ENCODE peak calls at places on chromosomes 4 and X, in ten cellular contexts. L is Calu3, W is fibroblast of pulmonary artery, R is GM20000, G is upper lobe of right lung, D is astrocyte of the cerebellum, N is activated B cell treated with CpG ODN at 0.5 μM for 24 hours, P is neural progenitor cell, J is fibroblast of lung, K is keratinocyte. T is an unnamed sample.

GRCh38 chrX:44225667-44226066 is 117.8 kb downstream of the EFHC2 start:
- DNase-seq in N (no peak), L (no peak), P (no peak), J (no peak), R (no peak), W (no peak), K (no peak), D (no peak), G (no peak), T (no peak)

GRCh38 chrX:69317721-69318120 is 152.5 kb upstream of the PJA1 start:
- DNase-seq in L (no peak), W (no peak), N (no peak), D (no peak), P (no peak), G (no peak), R (no peak), J (no peak), K (no peak), T (no peak)

GRCh38 chrX:141960573-141960972 is 56.9 kb downstream of the MAGEC1 start:
- DNase-seq in J (no peak), N (no peak), R (no peak), W (no peak), D (no peak), P (no peak), K (no peak), L (no peak), G (no peak), T (no peak)

GRCh38 chr4:88517825-88518224 is 5.8 kb downstream of the PYURF start:
- DNase-seq in G (no peak), K (no peak), L (no peak), N (no peak), D (no peak), R (no peak), P (no peak), W (no peak), J (no peak), T (no peak)

GRCh38 chr4:3248811-3249661 is at the start of gene MSANTD1:
- DNase-seq in R (no peak), D (no peak), J (peak), N (no peak), L (no peak), W (peak), P (peak), K (no peak), G (no peak), T (no peak)

GRCh38 chr4:88742561-88742960 is 44.9 kb upstream of the NAP1L5 start:
- DNase-seq in W (no peak), J (no peak), N (no peak), R (no peak), D (no peak), G (no peak), K (no peak), L (no peak), P (no peak), T (no peak)

GRCh38 chrX:104427693-104428092 is 138.3 kb upstream of the IL1RAPL2 start:
- DNase-seq in R (no peak), J (no peak), L (no peak), K (no peak), G (no peak), P (no peak), N (no peak), D (no peak), W (no peak), T (no peak)

GRCh38 chr4:122762520-122762919 is 30.0 kb downstream of the BBS12 start:
- DNase-seq in D (no peak), L (no peak), G (no peak), P (no peak), J (no peak), R (no peak), K (no peak), N (no peak), W (no peak), T (no peak)

GRCh38 chr4:8167291-8167690 is 8.7 kb upstream of the ABLIM2 start:
- DNase-seq in L (no peak), G (no peak), J (no peak), R (no peak), N (no peak), K (no peak), P (no peak), D (no peak), W (no peak), T (peak)

GRCh38 chr4:16082424-16083216 is 1.2 kb downstream of the PROM1 start:
- DNase-seq in N (no peak), J (no peak), R (peak), W (peak), G (peak), P (peak), D (no peak), K (no peak), L (peak), T (no peak)

GRCh38 chr4:147480891-147481576 is at the start of gene EDNRA:
- DNase-seq in P (peak), D (no peak), L (peak), W (peak), R (peak), G (peak), N (no peak), K (no peak), J (peak), T (peak)

GRCh38 chrX:104482757-104483156 is 83.2 kb upstream of the IL1RAPL2 start:
- DNase-seq in J (no peak), G (no peak), P (no peak), D (no peak), L (no peak), R (no peak), N (no peak), W (peak), K (no peak), T (no peak)

GRCh38 chrX:67094061-67094460 is 449.8 kb upstream of the AR start:
- DNase-seq in L (no peak), P (no peak), N (no peak), D (no peak), W (no peak), J (no peak), K (no peak), R (no peak), G (no peak), T (no peak)

GRCh38 chr4:40992472-40993298 is 221.7 kb downstream of the APBB2 start:
- DNase-seq in K (peak), P (no peak), R (peak), N (no peak), W (peak), D (no peak), G (no peak), J (peak), L (no peak), T (no peak)

GRCh38 chr4:10171055-10171454 is 54.5 kb upstream of the WDR1 start:
- DNase-seq in D (no peak), P (no peak), R (no peak), J (no peak), N (no peak), G (no peak), L (no peak), W (no peak), K (no peak), T (no peak)

GRCh38 chr4:10175626-10176025 is 59.0 kb upstream of the WDR1 start:
- DNase-seq in K (no peak), G (no peak), L (no peak), R (no peak), N (no peak), D (no peak), P (no peak), J (no peak), W (no peak), T (no peak)

GRCh38 chr4:10173754-10174749 is 57.5 kb upstream of the WDR1 start:
- DNase-seq in D (no peak), J (no peak), W (peak), K (no peak), N (no peak), L (no peak), P (no peak), R (no peak), G (peak), T (peak)

GRCh38 chr4:10172278-10173038 is 55.9 kb upstream of the WDR1 start:
- DNase-seq in D (no peak), W (peak), P (no peak), J (no peak), G (no peak), R (no peak), L (no peak), K (no peak), N (no peak), T (no peak)

DNA sequence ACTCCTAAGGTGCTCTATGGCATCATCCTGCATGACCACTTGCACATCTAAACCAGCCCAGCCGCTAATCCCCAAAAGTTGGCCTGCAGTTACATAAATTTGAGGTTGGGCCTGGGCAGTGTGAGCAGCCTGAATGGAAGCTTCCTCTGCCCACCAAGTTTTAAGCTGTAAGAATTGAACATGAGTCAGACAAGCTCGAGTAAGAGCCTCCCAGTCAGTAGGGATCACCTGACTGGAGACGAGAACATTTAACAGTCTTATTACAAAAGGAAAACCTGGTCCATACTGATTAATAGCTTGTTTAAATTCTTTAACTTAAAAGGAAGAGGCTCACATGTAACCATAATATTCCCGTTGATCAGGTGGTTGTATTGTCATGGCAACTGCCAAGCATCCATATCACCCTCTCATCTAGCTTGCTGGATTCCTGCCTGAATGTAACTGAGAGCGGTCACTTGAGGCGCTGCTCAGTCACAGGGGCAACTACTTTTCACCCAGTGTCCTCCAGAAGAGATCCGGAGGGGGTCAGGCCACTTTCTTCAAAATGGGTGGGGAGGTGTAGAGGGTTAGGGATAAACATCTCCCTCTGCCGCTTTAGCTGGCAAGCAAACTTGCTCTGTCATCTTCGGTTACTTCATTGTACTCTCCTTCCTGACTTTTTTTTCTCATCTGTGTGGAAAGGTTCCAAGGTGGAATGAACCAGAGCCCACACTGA is 56.6 kb upstream of the WDR1 start:
- DNase-seq in L (no peak), N (no peak), K (no peak), G (no peak), J (peak), P (no peak), R (no peak), W (peak), D (no peak), T (peak)
- TF ChIP-seq CTCF in L (no peak), N (no peak), K (peak), G (peak), J (no peak), P (no peak), R (no peak), W (peak), D (no peak), T (no peak)

DNA sequence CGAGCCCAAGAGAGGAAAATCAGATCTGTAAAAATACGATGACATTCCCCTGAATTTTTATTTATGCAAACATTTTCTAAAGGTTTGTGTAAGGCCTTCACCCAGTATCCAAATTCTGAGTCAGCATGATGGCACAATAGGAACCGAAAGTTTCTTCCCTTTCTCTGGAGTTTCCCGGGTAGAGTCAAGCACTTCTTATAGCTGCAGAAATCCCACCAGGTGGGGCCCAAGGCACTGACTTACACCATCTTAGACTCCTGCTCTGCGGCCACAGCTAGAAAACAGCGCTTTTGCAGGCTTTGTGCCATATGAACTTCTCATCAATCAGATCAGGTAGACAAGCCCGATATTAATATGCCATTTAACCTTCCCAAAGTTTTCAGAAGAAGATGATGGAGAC is 13.4 kb downstream of the LEF1 start:
- DNase-seq in R (no peak), W (no peak), J (peak), P (peak), G (no peak), L (no peak), D (peak), K (no peak), N (no peak), T (no peak)
- TF ChIP-seq CTCF in R (no peak), W (no peak), J (no peak), P (peak), G (no peak), L (no peak), D (peak), K (no peak), N (no peak), T (no peak)

GRCh38 chr4:185471235-185472062 is at the start of gene CCDC110:
- DNase-seq in W (peak), N (peak), D (peak), L (peak), K (peak), J (peak), R (peak), P (peak), G (peak), T (peak)
- TF ChIP-seq CTCF in W (peak), N (no peak), D (peak), L (peak), K (peak), J (peak), R (peak), P (peak), G (peak), T (peak)

GRCh38 chrX:13934731-13935130 is 95.0 kb downstream of the GEMIN8 start:
- DNase-seq in R (no peak), J (no peak), G (no peak), K (no peak), W (no peak), N (no peak), D (no peak), P (no peak), L (no peak), T (no peak)

GRCh38 chrX:13936804-13937203 is 92.9 kb downstream of the GEMIN8 start:
- DNase-seq in P (no peak), L (no peak), K (no peak), N (no peak), W (no peak), R (no peak), D (no peak), J (no peak), G (no peak), T (no peak)

GRCh38 chrX:13933851-13934250 is 95.8 kb downstream of the GEMIN8 start:
- DNase-seq in K (no peak), L (no peak), N (no peak), P (no peak), W (no peak), R (no peak), J (no peak), D (no peak), G (no peak), T (no peak)

GRCh38 chrX:13932416-13932815 is 97.3 kb downstream of the GEMIN8 start:
- DNase-seq in R (no peak), G (no peak), D (no peak), P (no peak), J (no peak), K (no peak), W (no peak), N (no peak), L (no peak), T (no peak)

GRCh38 chrX:13933352-13933751 is 96.3 kb downstream of the GEMIN8 start:
- DNase-seq in G (no peak), D (no peak), K (no peak), R (no peak), P (no peak), W (no peak), J (no peak), L (no peak), N (no peak), T (no peak)
- TF ChIP-seq CTCF in G (no peak), D (no peak), K (no peak), R (no peak), P (no peak), W (no peak), J (no peak), L (no peak), N (no peak), T (no peak)

GRCh38 chr4:37802068-37802666 is 24.3 kb upstream of the PGM2 start:
- DNase-seq in J (peak), P (peak), R (no peak), W (peak), G (peak), N (no peak), L (peak), D (peak), K (peak), T (peak)
- TF ChIP-seq CTCF in J (peak), P (peak), R (no peak), W (peak), G (peak), N (no peak), L (peak), D (peak), K (peak), T (no peak)

GRCh38 chrX:71621644-71622346 is 3.5 kb upstream of the CXCR3 start:
- DNase-seq in J (peak), D (no peak), R (no peak), P (no peak), G (no peak), W (peak), L (no peak), K (no peak), N (no peak), T (no peak)

GRCh38 chrX:71623105-71623450 is 4.8 kb upstream of the CXCR3 start:
- DNase-seq in D (no peak), N (no peak), P (no peak), K (no peak), W (no peak), G (no peak), R (no peak), J (no peak), L (no peak), T (no peak)

GRCh38 chrX:71625471-71625870 is 7.2 kb upstream of the CXCR3 start:
- DNase-seq in G (no peak), J (no peak), D (no peak), N (no peak), R (no peak), K (no peak), P (no peak), L (no peak), W (no peak), T (no peak)

GRCh38 chrX:71623714-71624113 is 5.4 kb upstream of the CXCR3 start:
- DNase-seq in G (no peak), N (no peak), P (no peak), D (no peak), L (no peak), K (no peak), W (no peak), J (no peak), R (no peak), T (no peak)

GRCh38 chrX:71622347-71623104 is 4.2 kb upstream of the CXCR3 start:
- DNase-seq in L (peak), P (peak), D (peak), G (peak), N (peak), W (peak), K (no peak), R (peak), J (peak), T (no peak)
- TF ChIP-seq CTCF in L (no peak), P (no peak), D (peak), G (peak), N (no peak), W (peak), K (peak), R (no peak), J (peak), T (no peak)